ENCODE peak calls at places on chromosomes 11 and 22, in five cellular contexts. T is NCI-H1436 treated with DMSO at 0.1 percent for 48 hours; O is occipital lobe; J is HFF-Myc; L is stimulated activated naive CD4-positive, alpha-beta T cell. M is an unnamed sample.

GRCh38 chr11:66080055-66080817 is 10.2 kb downstream of the PACS1 start:
- DNase-seq in T (no peak), O (no peak), J (no peak), L (peak; percentile 54), M (peak; percentile 74)

GRCh38 chr11:22670803-22671202 is 4.4 kb downstream of the GAS2 start:
- DNase-seq in T (no peak), O (no peak), J (no peak), L (no peak), M (no peak)

GRCh38 chr11:18723991-18724390 is 2.0 kb downstream of the IGSF22 start:
- DNase-seq in T (no peak), O (peak; percentile 71), J (no peak), L (no peak), M (no peak)

GRCh38 chr22:22928666-22929380 is 41.2 kb downstream of the IGLL5 start:
- DNase-seq in T (no peak), O (no peak), J (no peak), L (no peak), M (peak; percentile 9)

GRCh38 chr11:134034496-134035381 is 34.1 kb upstream of the JAM3 start:
- DNase-seq in T (no peak), O (no peak), J (no peak), L (no peak), M (no peak)

GRCh38 chr11:2249191-2249916 is 21.0 kb downstream of the ASCL2 start:
- DNase-seq in T (no peak), O (no peak), J (no peak), L (no peak), M (no peak)

GRCh38 chr11:67368621-67369020 is 4.8 kb downstream of the CLCF1 start:
- DNase-seq in T (no peak), O (no peak), J (no peak), L (no peak), M (no peak)

GRCh38 chr11:68828155-68828931 is 13.4 kb downstream of the CPT1A start:
- DNase-seq in T (no peak), O (no peak), J (no peak), L (no peak), M (no peak)